ENCODE peak calls at places on chromosomes 13 and 19, in six cellular contexts. I, D, L, G, O and W are unnamed samples.

GRCh38 chr13:42048323-42048624 is 174 bp upstream of the DGKH start:
- DNase-seq in I (no peak), D (no peak), L (no peak), G (peak; percentile 18), O (no peak), W (peak; percentile 24)

GRCh38 chr13:45368571-45368970 is 27.6 kb upstream of the TPT1 start:
- DNase-seq in I (no peak), D (no peak), L (no peak), G (no peak), O (no peak), W (no peak)

GRCh38 chr13:99949657-99950413 is 21.7 kb downstream of the ZIC5 start:
- DNase-seq in I (no peak), D (no peak), L (no peak), G (peak; percentile 65), O (no peak), W (no peak)

GRCh38 chr19:2634228-2634951 is 68.1 kb downstream of the GNG7 start:
- DNase-seq in I (peak; percentile 85), D (no peak), L (no peak), G (peak; percentile 60), O (no peak), W (no peak)

GRCh38 chr19:2050349-2050990 is 574 bp downstream of the MKNK2 start:
- DNase-seq in I (no peak), D (no peak), L (no peak), G (no peak), O (no peak), W (no peak)

GRCh38 chr13:27644302-27644701 is 22.6 kb downstream of the POLR1D start:
- DNase-seq in I (peak; percentile 71), D (no peak), L (no peak), G (peak; percentile 67), O (no peak), W (no peak)

GRCh38 chr19:19653597-19654147 is 9.8 kb downstream of the ATP13A1 start:
- DNase-seq in I (no peak), D (no peak), L (no peak), G (no peak), O (no peak), W (no peak)

GRCh38 chr13:48580185-48580803 is 47.4 kb upstream of the RCBTB2 start:
- DNase-seq in I (peak; percentile 73), D (peak; percentile 76), L (peak; percentile 84), G (peak; percentile 78), O (peak; percentile 78), W (no peak)

GRCh38 chr13:25347156-25347555 is 24.6 kb upstream of the ATP8A2 start:
- DNase-seq in I (no peak), D (no peak), L (no peak), G (no peak), O (no peak), W (no peak)

GRCh38 chr13:39159393-39159792 is 121.1 kb downstream of the NHLRC3 start:
- DNase-seq in I (no peak), D (no peak), L (no peak), G (no peak), O (no peak), W (no peak)

GRCh38 chr13:58852076-58852475 is 1220.5 kb downstream of the PCDH17 start:
- DNase-seq in I (no peak), D (no peak), L (no peak), G (peak; percentile 2), O (no peak), W (no peak)

GRCh38 chr13:39612023-39612637 is 9.1 kb upstream of the LHFPL6 start:
- DNase-seq in I (peak; percentile 84), D (peak; percentile 85), L (peak; percentile 89), G (peak; percentile 91), O (peak; percentile 66), W (no peak)

GRCh38 chr19:17333611-17334413 is 843 bp downstream of the ANO8 start:
- DNase-seq in I (peak; percentile 68), D (no peak), L (no peak), G (peak; percentile 84), O (peak; percentile 67), W (peak; percentile 45)

GRCh38 chr13:59301166-59301551 is 862.6 kb downstream of the DIAPH3 start:
- DNase-seq in I (no peak), D (no peak), L (no peak), G (no peak), O (no peak), W (no peak)

GRCh38 chr19:37988758-37989635 is 82.0 kb downstream of the SIPA1L3 start:
- DNase-seq in I (peak; percentile 54), D (no peak), L (no peak), G (peak; percentile 65), O (no peak), W (no peak)

GRCh38 chr13:99723847-99724246 is 222.6 kb downstream of the TM9SF2 start:
- DNase-seq in I (no peak), D (no peak), L (no peak), G (no peak), O (no peak), W (no peak)

GRCh38 chr13:76971215-76971614 is 20.7 kb upstream of the CLN5 start:
- DNase-seq in I (no peak), D (no peak), L (no peak), G (no peak), O (no peak), W (no peak)

DNA sequence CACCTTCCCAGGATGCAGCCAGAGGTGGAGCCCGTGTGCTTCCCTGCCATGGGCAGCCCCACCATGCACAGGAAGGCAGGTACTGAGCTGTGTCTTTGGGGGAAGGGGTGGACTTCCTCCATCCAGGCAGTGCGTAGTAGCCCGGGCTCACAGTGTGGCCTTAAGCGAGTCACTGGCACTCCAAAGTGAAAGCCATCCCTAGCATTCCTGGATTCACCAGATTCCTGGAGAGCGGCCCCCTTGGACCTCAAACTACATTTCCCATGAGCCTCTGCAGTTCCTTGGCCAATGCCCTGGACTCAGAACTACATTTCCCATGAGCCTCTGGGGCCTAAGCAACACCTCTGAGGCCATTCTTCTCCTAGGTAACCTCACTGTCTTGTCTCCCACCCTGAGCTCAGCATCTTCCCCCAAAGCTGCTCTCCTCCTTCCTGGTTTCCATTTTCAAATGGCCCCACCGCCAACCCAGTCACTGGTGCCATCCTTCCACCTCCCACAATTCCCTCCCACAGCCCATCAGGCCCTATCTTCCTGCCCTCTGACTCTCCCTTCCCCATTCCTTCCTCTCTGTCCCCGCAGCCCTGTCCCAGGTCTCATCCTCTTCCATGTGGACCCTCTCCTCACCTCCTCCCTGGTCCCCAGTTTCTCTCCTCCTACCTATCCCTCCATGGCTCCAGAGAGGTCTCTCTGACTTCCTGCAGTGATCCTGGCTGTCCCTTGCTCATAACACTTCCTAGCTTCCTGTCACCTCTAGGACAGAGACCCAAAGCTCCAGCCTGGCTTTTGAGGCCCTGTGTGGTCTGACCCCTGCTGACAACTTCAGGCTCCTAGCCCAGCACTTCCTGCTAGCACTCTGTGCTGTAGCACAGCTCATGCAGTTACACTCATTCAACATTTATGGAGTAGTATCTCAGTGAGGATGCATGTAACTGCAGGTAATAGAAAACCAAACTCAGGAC is at the start of gene C19orf81:
- DNase-seq in I (no peak), D (no peak), L (no peak), G (no peak), O (no peak), W (no peak)
- TF ChIP-seq CTCF in I (no peak), D (no peak), L (no peak), G (no peak), O (no peak), W (no peak)

GRCh38 chr13:107373551-107373950 is 805.6 kb upstream of the ARGLU1 start:
- DNase-seq in I (peak; percentile 88), D (no peak), L (no peak), G (peak; percentile 93), O (no peak), W (no peak)
- TF ChIP-seq CTCF in I (peak; percentile 71), D (no peak), L (no peak), G (peak; percentile 78), O (no peak), W (no peak)

DNA sequence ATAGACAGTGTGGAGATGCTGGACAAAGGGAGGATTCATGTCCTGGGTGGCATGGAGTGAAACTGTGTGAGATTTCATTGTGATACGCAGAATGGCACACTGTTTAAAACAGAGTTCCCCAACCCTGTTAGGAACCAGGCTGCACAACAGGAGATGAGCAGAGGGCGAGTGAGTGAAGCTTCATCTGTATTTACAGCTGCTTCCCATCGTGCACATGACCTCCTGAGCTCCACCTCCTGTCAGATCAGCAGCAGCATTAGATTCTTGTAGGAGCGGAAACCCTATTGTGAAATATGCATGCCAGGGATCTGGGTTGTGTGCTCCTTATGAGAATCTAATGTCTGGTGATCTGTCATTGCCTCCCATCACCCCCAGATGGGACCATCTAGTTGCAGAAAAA is 72.5 kb downstream of the RAP2A start:
- DNase-seq in I (peak; percentile 91), D (no peak), L (no peak), G (peak; percentile 97), O (no peak), W (no peak)
- TF ChIP-seq CTCF in I (no peak), D (no peak), L (no peak), G (peak; percentile 18), O (no peak), W (no peak)

GRCh38 chr13:91401916-91402315 is 3.5 kb downstream of the GPC5 start:
- DNase-seq in I (no peak), D (no peak), L (no peak), G (no peak), O (no peak), W (no peak)

GRCh38 chr13:91405240-91405639 is 6.8 kb downstream of the GPC5 start:
- DNase-seq in I (no peak), D (no peak), L (no peak), G (no peak), O (no peak), W (no peak)

GRCh38 chr13:91409661-91410060 is 11.2 kb downstream of the GPC5 start:
- DNase-seq in I (no peak), D (no peak), L (no peak), G (no peak), O (no peak), W (no peak)

DNA sequence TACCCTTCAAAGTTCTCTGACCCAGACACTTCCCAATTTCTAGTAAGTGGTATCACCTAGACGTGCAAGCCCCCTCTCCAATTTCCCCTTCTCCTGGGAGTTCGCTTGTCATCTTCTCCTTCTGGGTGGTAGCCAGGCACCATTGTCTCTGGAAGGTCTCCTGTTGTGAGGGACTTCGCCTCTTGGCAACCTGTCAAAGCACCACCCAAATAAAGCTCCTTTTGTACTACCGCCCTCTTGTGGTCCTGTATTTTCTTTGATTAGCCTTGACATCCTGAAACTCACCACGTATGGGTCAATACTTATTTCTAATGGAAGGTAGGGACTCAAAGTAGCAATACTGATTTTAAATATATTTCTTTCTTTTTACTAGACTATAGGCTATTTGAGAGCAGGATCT is 8.2 kb downstream of the GPC5 start:
- DNase-seq in I (peak; percentile 35), D (no peak), L (no peak), G (peak; percentile 61), O (no peak), W (no peak)
- TF ChIP-seq CTCF in I (peak; percentile 61), D (no peak), L (no peak), G (peak; percentile 82), O (peak; percentile 44), W (no peak)

GRCh38 chr19:56661248-56661647 is 10.3 kb downstream of the ZNF835 start:
- DNase-seq in I (no peak), D (no peak), L (no peak), G (no peak), O (no peak), W (no peak)

GRCh38 chr19:56664511-56664910 is 7.0 kb downstream of the ZNF835 start:
- DNase-seq in I (no peak), D (no peak), L (no peak), G (no peak), O (no peak), W (no peak)

GRCh38 chr19:56663931-56664500 is 7.5 kb downstream of the ZNF835 start:
- DNase-seq in I (no peak), D (no peak), L (no peak), G (no peak), O (no peak), W (no peak)

GRCh38 chr19:56660381-56661105 is 11.0 kb downstream of the ZNF835 start:
- DNase-seq in I (no peak), D (no peak), L (no peak), G (no peak), O (no peak), W (no peak)
- TF ChIP-seq CTCF in I (no peak), D (no peak), L (no peak), G (no peak), O (no peak), W (no peak)